ENCODE peak calls at places on chromosome 14, in eight cellular contexts. Z is heart left ventricle, I is PC-3, Y is H9, H is HAP-1, P is stomach, J is ovary, L is fibroblast of lung. F is an unnamed sample.

GRCh38 chr14:36665887-36666415 is 4.3 kb downstream of the PAX9 start:
- DNase-seq in Z (no peak), I (peak; percentile 47), Y (peak; percentile 31), H (no peak), P (no peak), J (no peak), L (no peak), F (no peak)

GRCh38 chr14:75283162-75283883 is 4.7 kb downstream of the FOS start:
- DNase-seq in Z (no peak), I (no peak), Y (no peak), H (no peak), P (peak; percentile 72), J (no peak), L (peak; percentile 67), F (peak; percentile 54)

GRCh38 chr14:34203271-34203722 is 252.4 kb upstream of the EGLN3 start:
- DNase-seq in Z (no peak), I (peak; percentile 83), Y (no peak), H (no peak), P (no peak), J (no peak), L (no peak), F (no peak)

GRCh38 chr14:99188721-99189120 is 83.3 kb downstream of the BCL11B start:
- DNase-seq in Z (no peak), I (no peak), Y (peak; percentile 77), H (peak; percentile 56), P (no peak), J (no peak), L (no peak), F (no peak)

GRCh38 chr14:50319721-50320120 is 7.6 kb downstream of the DMAC2L start:
- DNase-seq in Z (no peak), I (peak; percentile 14), Y (no peak), H (no peak), P (no peak), J (no peak), L (peak; percentile 31), F (no peak)

GRCh38 chr14:40308240-40308639 is 876.0 kb upstream of the FBXO33 start:
- DNase-seq in Z (no peak), I (no peak), Y (no peak), H (no peak), P (no peak), J (no peak), L (no peak), F (no peak)

GRCh38 chr14:102980409-102980810 is 57.9 kb downstream of the AMN start:
- DNase-seq in Z (no peak), I (no peak), Y (no peak), H (no peak), P (no peak), J (no peak), L (no peak), F (no peak)

GRCh38 chr14:65044596-65044959 is 57.7 kb downstream of the MAX start:
- DNase-seq in Z (peak; percentile 39), I (no peak), Y (no peak), H (no peak), P (no peak), J (no peak), L (no peak), F (peak; percentile 75)

GRCh38 chr14:37843969-37844607 is 248.7 kb downstream of the TTC6 start:
- DNase-seq in Z (no peak), I (no peak), Y (no peak), H (no peak), P (no peak), J (no peak), L (no peak), F (no peak)

DNA sequence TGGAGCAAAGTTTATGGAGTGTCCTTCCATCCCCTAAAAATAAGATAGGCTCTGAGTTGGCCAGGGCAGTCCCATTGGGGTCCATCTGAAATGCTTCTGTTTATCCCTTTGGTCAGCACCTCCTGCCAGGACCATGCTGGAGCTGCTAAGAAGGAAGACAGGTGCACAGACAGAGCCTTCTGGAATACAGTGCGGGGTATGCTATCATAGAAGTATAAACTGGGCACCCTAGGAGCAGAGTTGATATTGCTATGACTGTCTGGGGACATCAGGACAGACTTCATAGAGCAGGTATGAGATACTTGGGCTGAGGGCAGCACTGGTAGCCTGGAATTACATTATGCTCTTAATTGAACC is 170.4 kb upstream of the HIF1A start:
- DNase-seq in Z (no peak), I (no peak), Y (no peak), H (no peak), P (no peak), J (no peak), L (no peak), F (no peak)
- H3K4me1 ChIP-seq in Z (peaks cover 51% of the 10 kb centered on the region), I (peaks cover 66% of the 10 kb centered on the region), Y (peaks cover 12% of the 10 kb centered on the region), H (peaks cover 15% of the 10 kb centered on the region), P (peaks cover 43% of the 10 kb centered on the region), J (peaks cover 21% of the 10 kb centered on the region), L (peaks cover 16% of the 10 kb centered on the region), F (peaks cover 5% of the 10 kb centered on the region)

GRCh38 chr14:61560323-61560722 is 135.0 kb upstream of the HIF1A start:
- DNase-seq in Z (no peak), I (peak; percentile 52), Y (no peak), H (no peak), P (no peak), J (no peak), L (peak; percentile 56), F (no peak)
- H3K4me1 ChIP-seq in Z (peaks cover 36% of the 10 kb centered on the region), I (peaks cover 90% of the 10 kb centered on the region), Y (no peaks in the 10 kb centered on the region), H (peaks cover 5% of the 10 kb centered on the region), P (peaks cover 44% of the 10 kb centered on the region), J (peaks cover 14% of the 10 kb centered on the region), L (peaks cover 52% of the 10 kb centered on the region), F (peaks cover 2% of the 10 kb centered on the region)

GRCh38 chr14:72522847-72523246 is 371.1 kb downstream of the DPF3 start:
- DNase-seq in Z (no peak), I (no peak), Y (no peak), H (no peak), P (no peak), J (no peak), L (no peak), F (no peak)

GRCh38 chr14:72523397-72524157 is 370.3 kb downstream of the DPF3 start:
- DNase-seq in Z (no peak), I (no peak), Y (no peak), H (no peak), P (no peak), J (no peak), L (peak; percentile 79), F (no peak)

GRCh38 chr14:72524230-72524629 is 369.7 kb downstream of the DPF3 start:
- DNase-seq in Z (no peak), I (no peak), Y (no peak), H (no peak), P (no peak), J (no peak), L (no peak), F (no peak)

GRCh38 chr14:72527591-72527990 is 366.3 kb downstream of the DPF3 start:
- DNase-seq in Z (no peak), I (no peak), Y (no peak), H (no peak), P (no peak), J (no peak), L (no peak), F (no peak)

GRCh38 chr14:72525087-72525909 is 368.6 kb downstream of the DPF3 start:
- DNase-seq in Z (no peak), I (no peak), Y (no peak), H (no peak), P (no peak), J (no peak), L (no peak), F (no peak)
- H3K4me1 ChIP-seq in Z (no peaks in the 10 kb centered on the region), I (peaks cover 12% of the 10 kb centered on the region), Y (no peaks in the 10 kb centered on the region), H (no peaks in the 10 kb centered on the region), P (no peaks in the 10 kb centered on the region), J (peaks cover 12% of the 10 kb centered on the region), L (peaks cover 2% of the 10 kb centered on the region), F (peaks cover 1% of the 10 kb centered on the region)

GRCh38 chr14:69695664-69696527 is 71.0 kb upstream of the SRSF5 start:
- DNase-seq in Z (no peak), I (no peak), Y (no peak), H (peak; percentile 55), P (peak; percentile 52), J (no peak), L (peak; percentile 44), F (no peak)

GRCh38 chr14:69700609-69701008 is 66.3 kb upstream of the SRSF5 start:
- DNase-seq in Z (no peak), I (no peak), Y (no peak), H (peak; percentile 43), P (no peak), J (no peak), L (no peak), F (no peak)

GRCh38 chr14:69696633-69697557 is 70.0 kb upstream of the SRSF5 start:
- DNase-seq in Z (no peak), I (no peak), Y (no peak), H (no peak), P (no peak), J (no peak), L (no peak), F (no peak)

GRCh38 chr14:69699743-69700309 is 67.1 kb upstream of the SRSF5 start:
- DNase-seq in Z (no peak), I (no peak), Y (no peak), H (no peak), P (peak; percentile 48), J (no peak), L (no peak), F (no peak)

DNA sequence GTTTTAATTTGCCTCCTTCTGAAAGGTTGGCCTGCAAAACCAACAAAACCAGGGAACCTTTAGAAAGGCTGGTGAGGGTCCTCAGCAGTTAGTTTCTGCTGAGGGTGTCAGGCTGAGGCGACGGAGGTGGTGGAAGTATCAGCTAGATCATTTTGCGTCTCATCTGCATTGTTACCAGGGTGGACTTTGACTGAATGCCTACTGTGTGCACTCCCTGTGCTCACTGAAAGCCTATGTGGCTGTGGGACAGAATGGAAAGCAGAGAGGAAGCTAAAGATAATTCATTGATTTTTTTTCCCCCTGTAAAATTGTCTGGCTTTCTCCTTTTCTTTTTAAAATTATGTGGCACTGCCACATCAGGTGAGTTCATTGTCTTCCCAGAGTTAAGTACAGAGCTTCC is 68.4 kb upstream of the SRSF5 start:
- DNase-seq in Z (no peak), I (no peak), Y (no peak), H (no peak), P (no peak), J (no peak), L (no peak), F (no peak)
- H3K4me1 ChIP-seq in Z (peaks cover 93% of the 10 kb centered on the region), I (no peaks in the 10 kb centered on the region), Y (peaks cover 12% of the 10 kb centered on the region), H (peaks cover 62% of the 10 kb centered on the region), P (peaks cover 92% of the 10 kb centered on the region), J (peaks cover 30% of the 10 kb centered on the region), L (peaks cover 7% of the 10 kb centered on the region), F (no peaks in the 10 kb centered on the region)

DNA sequence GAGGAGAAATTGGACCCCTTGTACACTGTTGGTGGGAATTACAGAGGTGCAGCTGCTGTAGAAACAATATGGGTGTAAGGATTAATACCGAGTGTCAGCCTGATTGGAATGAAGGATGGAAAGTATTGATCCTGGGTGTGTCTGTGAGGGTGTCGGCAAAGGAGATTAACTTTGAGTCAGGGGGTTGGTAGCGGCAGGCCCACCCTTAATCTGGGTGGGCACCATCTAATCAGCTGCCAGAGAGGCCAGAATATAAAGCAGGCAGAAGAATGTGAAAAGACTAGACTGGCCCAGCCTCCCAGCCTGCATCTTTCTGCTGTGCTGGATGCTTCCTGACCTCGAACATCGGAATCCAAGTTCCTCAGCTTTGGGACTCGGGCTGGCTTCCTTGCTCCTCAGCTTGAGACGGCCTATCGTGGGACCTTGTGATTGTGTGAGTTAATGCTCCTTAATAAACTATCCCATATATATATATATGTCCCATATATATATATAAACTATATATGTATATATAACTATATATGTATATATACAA is 38.4 kb upstream of the PPP2R5C start:
- DNase-seq in Z (no peak), I (no peak), Y (no peak), H (no peak), P (no peak), J (no peak), L (no peak), F (no peak)
- H3K4me1 ChIP-seq in Z (peaks cover 18% of the 10 kb centered on the region), I (peaks cover 18% of the 10 kb centered on the region), Y (peaks cover 8% of the 10 kb centered on the region), H (peaks cover 5% of the 10 kb centered on the region), P (no peaks in the 10 kb centered on the region), J (no peaks in the 10 kb centered on the region), L (no peaks in the 10 kb centered on the region), F (no peaks in the 10 kb centered on the region)

F was measured in aorta.